ENCODE peak calls at places on chromosomes 2 and 18, in seven cellular contexts. M is cardiac fibroblast, H is fibroblast of the aortic adventitia, K is retinal pigment epithelial cell, T is OCI-LY7, B is gastrocnemius medialis, J is GM13977. G is an unnamed sample.

GRCh38 chr2:216691210-216691741 is 4.1 kb downstream of the IGFBP5 start:
- DNase-seq in M (peak), H (peak), K (peak), T (no peak), B (no peak), J (peak), G (peak)

GRCh38 chr2:28636491-28636890 is 115.1 kb upstream of the PPP1CB start:
- DNase-seq in M (no peak), H (no peak), K (no peak), T (no peak), B (no peak), J (no peak), G (no peak)

GRCh38 chr2:186934420-186934819 is 85.5 kb upstream of the ZSWIM2 start:
- DNase-seq in M (no peak), H (no peak), K (no peak), T (no peak), B (no peak), J (no peak), G (no peak)

GRCh38 chr2:58081000-58081399 is 34.4 kb downstream of the VRK2 start:
- DNase-seq in M (peak), H (peak), K (peak), T (no peak), B (no peak), J (no peak), G (no peak)

GRCh38 chr2:175169191-175169590 is 1.2 kb upstream of the ATF2 start:
- DNase-seq in M (no peak), H (no peak), K (no peak), T (no peak), B (no peak), J (no peak), G (no peak)

GRCh38 chr18:23320709-23321236 is 132.3 kb upstream of the RIOK3 start:
- DNase-seq in M (no peak), H (no peak), K (no peak), T (peak), B (no peak), J (no peak), G (no peak)

GRCh38 chr2:181570833-181571661 is 85.9 kb downstream of the CERKL start:
- DNase-seq in M (peak), H (peak), K (no peak), T (no peak), B (no peak), J (no peak), G (no peak)

GRCh38 chr2:111923271-111923670 is 24.9 kb downstream of the MERTK start:
- DNase-seq in M (no peak), H (peak), K (no peak), T (no peak), B (no peak), J (no peak), G (no peak)

GRCh38 chr2:169778421-169778820 is 20.2 kb upstream of the SSB start:
- DNase-seq in M (no peak), H (no peak), K (no peak), T (no peak), B (no peak), J (no peak), G (no peak)

GRCh38 chr2:159185401-159186130 is 100.9 kb downstream of the WDSUB1 start:
- DNase-seq in M (peak), H (peak), K (no peak), T (no peak), B (no peak), J (peak), G (peak)

GRCh38 chr2:109185801-109186570 is 57.0 kb downstream of the SH3RF3 start:
- DNase-seq in M (peak), H (peak), K (peak), T (no peak), B (peak), J (no peak), G (no peak)

GRCh38 chr2:216765810-216766259 is 70.5 kb upstream of the IGFBP5 start:
- DNase-seq in M (peak), H (no peak), K (no peak), T (no peak), B (no peak), J (no peak), G (no peak)

DNA sequence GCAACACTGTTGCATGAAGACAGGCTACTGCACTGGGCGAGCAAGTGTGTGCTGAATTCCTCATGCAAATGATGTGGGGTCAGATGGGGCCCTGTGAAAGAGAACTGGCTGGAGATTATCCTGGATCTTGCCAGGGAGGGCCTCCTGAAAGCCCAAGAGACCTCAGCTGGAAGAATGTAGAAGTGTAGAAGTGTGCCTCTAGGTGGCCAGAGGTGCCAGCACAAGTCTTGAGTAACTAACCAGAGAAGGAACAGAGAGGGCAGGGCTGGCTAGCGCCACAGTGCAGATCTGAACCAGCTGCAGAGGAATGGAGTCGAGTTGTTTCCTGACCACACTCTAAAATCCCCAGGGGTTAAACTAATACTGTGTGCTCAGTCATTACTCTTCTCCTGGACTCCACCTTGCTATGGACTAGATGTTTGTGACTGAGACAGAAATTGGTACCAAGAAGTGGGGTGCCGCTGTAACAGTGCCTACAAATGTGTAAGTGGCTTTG is 399.3 kb downstream of the LRATD1 start:
- DNase-seq in M (no peak), H (no peak), K (no peak), T (peak), B (no peak), J (peak), G (peak)
- TF ChIP-seq CTCF in M (no peak), H (no peak), K (peak), T (peak), B (no peak), J (peak), G (no peak)

GRCh38 chr2:68169308-68169707 is 11.6 kb downstream of the PNO1 start:
- DNase-seq in M (no peak), H (no peak), K (no peak), T (peak), B (no peak), J (no peak), G (no peak)
- TF ChIP-seq CTCF in M (no peak), H (peak), K (no peak), T (no peak), B (no peak), J (no peak), G (no peak)

GRCh38 chr2:151043484-151043883 is 218.2 kb downstream of the RBM43 start:
- DNase-seq in M (peak), H (peak), K (no peak), T (no peak), B (no peak), J (no peak), G (no peak)
- TF ChIP-seq CTCF in M (no peak), H (no peak), K (no peak), T (no peak), B (no peak), J (no peak), G (no peak)

DNA sequence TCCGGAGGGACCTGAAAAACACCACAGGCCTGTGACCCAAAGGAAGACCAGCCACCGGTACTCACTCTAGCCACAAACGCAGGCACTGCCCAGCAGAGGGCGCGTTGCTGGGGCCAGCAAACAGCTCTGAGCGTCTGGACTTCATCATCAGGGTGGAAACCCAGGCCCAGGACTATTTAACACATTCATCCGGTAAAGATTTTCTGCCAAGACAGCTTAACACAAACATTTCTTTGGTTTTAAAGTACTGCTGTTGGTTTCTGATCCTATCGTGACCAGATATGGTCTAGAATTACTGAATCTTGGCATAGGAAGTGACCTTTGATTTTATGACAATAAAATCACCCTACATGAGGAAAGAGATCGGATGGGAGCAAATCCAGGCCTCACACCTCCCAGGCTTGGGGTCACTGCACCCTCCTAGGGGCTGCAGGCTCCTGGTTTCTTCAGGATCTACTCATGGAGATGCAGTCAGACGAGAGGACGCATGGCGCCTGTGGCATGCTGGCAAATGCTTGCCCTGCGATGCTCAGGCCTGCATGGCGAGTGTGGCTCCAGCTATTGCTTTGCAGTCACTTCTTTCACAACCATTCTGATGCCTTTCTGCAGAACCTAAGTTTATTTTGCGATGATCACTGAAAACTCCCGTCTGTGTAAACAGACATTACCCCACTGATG is 130.4 kb downstream of the COL4A4 start:
- DNase-seq in M (peak), H (peak), K (peak), T (peak), B (no peak), J (peak), G (peak)
- TF ChIP-seq CTCF in M (peak), H (peak), K (peak), T (peak), B (no peak), J (peak), G (peak)

GRCh38 chr2:173749315-173749714 is 215.9 kb downstream of the SP3 start:
- DNase-seq in M (peak), H (peak), K (no peak), T (no peak), B (no peak), J (no peak), G (no peak)
- TF ChIP-seq CTCF in M (peak), H (peak), K (peak), T (peak), B (no peak), J (no peak), G (no peak)

GRCh38 chr2:70192516-70192915 is 1.7 kb upstream of the C2orf42 start:
- DNase-seq in M (no peak), H (no peak), K (no peak), T (no peak), B (no peak), J (no peak), G (no peak)

GRCh38 chr2:70191244-70191735 is 471 bp upstream of the C2orf42 start:
- DNase-seq in M (no peak), H (no peak), K (no peak), T (no peak), B (no peak), J (no peak), G (no peak)

GRCh38 chr2:70188460-70188859 is 2.4 kb downstream of the C2orf42 start:
- DNase-seq in M (no peak), H (no peak), K (peak), T (no peak), B (no peak), J (no peak), G (no peak)

GRCh38 chr2:70190086-70190412 is 770 bp downstream of the C2orf42 start:
- DNase-seq in M (no peak), H (no peak), K (peak), T (no peak), B (no peak), J (peak), G (no peak)

DNA sequence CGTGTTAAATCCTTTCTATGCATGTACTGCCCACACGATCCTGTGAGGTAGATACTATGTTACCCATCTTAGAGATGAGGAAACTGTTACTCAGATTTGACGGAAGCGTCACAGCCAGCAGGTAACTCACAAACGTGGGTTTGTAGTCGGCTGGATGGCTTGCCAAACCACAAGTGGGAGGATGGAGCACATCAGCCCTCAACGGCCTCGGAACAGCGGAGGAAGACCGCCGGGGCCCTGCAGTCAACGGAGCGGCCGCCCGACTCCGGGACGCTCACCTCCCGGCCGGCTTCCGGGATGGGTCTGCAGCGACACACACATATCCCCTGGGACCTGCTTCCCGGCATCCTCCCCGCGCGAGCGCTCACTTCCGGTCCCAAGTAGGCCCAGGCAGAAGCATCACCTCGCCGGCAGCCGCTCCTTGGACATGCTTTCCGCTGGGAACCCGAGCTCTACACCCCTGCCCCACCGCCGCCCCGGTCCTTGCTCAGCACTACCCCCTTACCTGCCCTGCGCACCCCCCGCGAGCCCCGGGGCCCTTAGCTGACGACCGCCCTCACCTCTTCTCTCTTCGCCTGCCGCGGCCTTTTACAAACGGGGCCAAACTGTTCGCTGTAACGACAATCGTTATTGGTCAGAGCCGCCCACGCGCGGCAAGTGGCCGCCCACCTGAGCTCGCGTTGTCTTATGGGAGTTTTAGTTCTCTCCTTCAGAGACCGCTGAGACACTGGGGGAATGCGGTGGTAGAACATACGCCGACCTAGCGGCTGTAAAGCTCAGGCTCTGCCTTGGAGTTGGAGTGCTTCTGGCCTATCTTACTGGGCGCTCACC is at the start of gene C2orf42:
- DNase-seq in M (peak), H (peak), K (peak), T (peak), B (peak), J (peak), G (peak)
- TF ChIP-seq CTCF in M (peak), H (peak), K (no peak), T (no peak), B (no peak), J (peak), G (no peak)

GRCh38 chr2:183093857-183094657 is 15.5 kb downstream of the DUSP19 start:
- DNase-seq in M (peak), H (peak), K (no peak), T (no peak), B (no peak), J (peak), G (peak)
- TF ChIP-seq CTCF in M (no peak), H (no peak), K (no peak), T (no peak), B (no peak), J (peak), G (peak)

DNA sequence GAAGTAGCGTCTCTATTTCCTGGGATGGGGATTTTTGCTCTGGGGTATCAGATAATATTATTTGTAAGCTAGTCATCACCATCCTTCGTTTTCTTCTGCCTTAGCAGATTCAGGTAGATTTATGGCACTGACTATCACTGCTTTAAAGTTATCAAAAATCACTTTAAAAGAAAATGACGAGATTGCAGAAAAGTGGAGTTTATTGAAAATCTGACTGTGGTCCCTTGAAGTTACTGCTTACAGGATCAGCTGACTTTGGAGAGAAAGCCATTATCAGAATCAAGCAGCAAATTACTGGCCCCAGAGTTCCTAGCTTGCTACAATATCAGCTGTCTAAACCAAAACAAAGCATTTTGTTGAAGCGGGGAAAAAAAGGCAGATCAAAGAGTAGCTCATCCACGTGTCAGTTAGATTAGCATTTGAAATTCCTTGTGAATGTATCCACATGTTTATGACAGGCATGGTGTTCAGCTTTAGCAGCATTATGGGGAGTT is 18.5 kb downstream of the MBP start:
- DNase-seq in M (no peak), H (peak), K (peak), T (no peak), B (no peak), J (no peak), G (no peak)
- TF ChIP-seq CTCF in M (no peak), H (no peak), K (no peak), T (no peak), B (no peak), J (no peak), G (no peak)

GRCh38 chr2:211990335-211990734 is 548.3 kb downstream of the ERBB4 start:
- DNase-seq in M (no peak), H (no peak), K (no peak), T (no peak), B (no peak), J (no peak), G (no peak)
- TF ChIP-seq CTCF in M (no peak), H (no peak), K (no peak), T (no peak), B (no peak), J (no peak), G (no peak)

GRCh38 chr2:214376631-214377624 is 33.9 kb upstream of the VWC2L start:
- DNase-seq in M (peak), H (no peak), K (no peak), T (no peak), B (no peak), J (no peak), G (no peak)

GRCh38 chr2:214379227-214379626 is 31.6 kb upstream of the VWC2L start:
- DNase-seq in M (no peak), H (no peak), K (peak), T (no peak), B (no peak), J (no peak), G (no peak)

GRCh38 chr2:214382229-214382628 is 28.6 kb upstream of the VWC2L start:
- DNase-seq in M (no peak), H (no peak), K (no peak), T (no peak), B (no peak), J (no peak), G (no peak)

DNA sequence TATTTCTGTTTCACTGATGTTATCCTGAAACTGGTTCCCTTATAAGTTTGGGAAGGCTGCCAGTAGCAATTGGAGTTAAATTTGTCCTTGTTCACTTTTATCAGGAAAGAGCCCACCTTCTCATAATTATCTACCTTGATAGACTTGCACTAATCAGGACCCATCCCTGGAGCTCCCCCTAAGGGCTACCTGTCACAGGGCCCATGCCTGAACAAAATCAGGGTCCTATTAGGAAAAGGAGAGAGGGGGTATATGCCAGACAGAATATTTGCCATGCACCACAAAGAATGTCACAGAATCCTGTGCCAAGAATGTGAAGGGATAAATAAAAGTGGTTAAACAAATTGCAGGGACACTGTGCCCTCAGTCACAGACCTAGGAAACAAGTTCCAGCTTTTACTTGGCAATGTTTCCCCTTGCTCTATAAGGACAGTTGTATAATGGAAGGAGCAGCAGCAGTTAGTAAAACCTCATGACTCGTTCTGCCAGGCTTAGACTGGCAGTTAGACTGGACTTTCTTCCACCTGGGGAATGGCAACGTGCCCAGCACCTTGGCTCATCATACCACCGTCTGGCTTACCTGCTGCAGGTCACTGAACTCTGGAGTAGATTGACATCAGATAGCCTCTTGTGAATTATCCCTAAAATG is 32.3 kb upstream of the VWC2L start:
- DNase-seq in M (no peak), H (no peak), K (no peak), T (no peak), B (no peak), J (no peak), G (no peak)
- TF ChIP-seq CTCF in M (no peak), H (no peak), K (peak), T (peak), B (no peak), J (no peak), G (no peak)